ENCODE peak calls at places on chromosome 12, in nine cellular contexts. O is CD4-positive, alpha-beta T cell; A is progenitor cell of endocrine pancreas; Z is astrocyte of the spinal cord; S is WTC11; Y is mesothelial cell of epicardium; Q is GM20000; F is lower lobe of right lung; P is fibroblast of lung. H is an unnamed sample.
A peak's percentile ranks its signal among the peaks of the same experiment; 100 is the strongest.

GRCh38 chr12:126030573-126030972 is 965.3 kb downstream of the AACS start:
- DNase-seq in Z (no peak), O (no peak), Q (no peak), Y (no peak), F (no peak), S (no peak), P (no peak), A (no peak), H (no peak)

GRCh38 chr12:31471823-31472222 is 119.1 kb downstream of the DENND5B start:
- DNase-seq in Z (peak; percentile 29), S (no peak), F (no peak), O (no peak), Q (no peak), A (no peak), Y (no peak), P (no peak), H (no peak)

GRCh38 chr12:12723681-12724420 is 6.7 kb downstream of the CDKN1B start:
- DNase-seq in O (peak; percentile 34), P (peak; percentile 24), S (peak; percentile 40), A (peak; percentile 44), Y (peak; percentile 64), F (peak; percentile 59), Z (peak; percentile 31), Q (peak; percentile 48), H (no peak)

GRCh38 chr12:33439587-33440011 is at the start of gene SYT10:
- DNase-seq in P (no peak), O (no peak), Q (peak; percentile 14), S (peak; percentile 81), Y (peak; percentile 69), A (peak; percentile 62), Z (peak; percentile 26), F (no peak), H (no peak)

GRCh38 chr12:99265648-99266047 is 381.9 kb upstream of the GARIN6 start:
- DNase-seq in O (no peak), Z (no peak), Q (no peak), F (no peak), P (no peak), S (no peak), Y (no peak), A (no peak), H (no peak)

GRCh38 chr12:113391650-113392340 is 11.9 kb downstream of the SDS start:
- DNase-seq in P (no peak), F (no peak), O (no peak), Z (no peak), A (no peak), Y (no peak), S (no peak), Q (no peak), H (no peak)

GRCh38 chr12:124871297-124871696 is 7.6 kb upstream of the SCARB1 start:
- DNase-seq in Q (no peak), Z (no peak), S (no peak), F (no peak), Y (no peak), A (no peak), P (no peak), O (no peak), H (no peak)

GRCh38 chr12:131640436-131640969 is 70.4 kb upstream of the SFSWAP start:
- DNase-seq in Y (no peak), Q (no peak), Z (no peak), F (no peak), A (no peak), O (no peak), S (no peak), P (no peak), H (no peak)

GRCh38 chr12:113471619-113472171 is at the start of gene LHX5:
- DNase-seq in P (no peak), O (no peak), S (peak; percentile 71), A (no peak), Q (peak; percentile 23), Y (no peak), Z (no peak), F (no peak), H (no peak)

GRCh38 chr12:80470403-80470802 is 26.4 kb downstream of the PTPRQ start:
- DNase-seq in S (no peak), F (no peak), O (no peak), Y (no peak), Z (no peak), A (no peak), Q (no peak), P (no peak), H (no peak)

GRCh38 chr12:59570134-59570533 is 25.7 kb upstream of the SLC16A7 start:
- DNase-seq in O (no peak), Q (no peak), F (no peak), Z (peak; percentile 34), Y (no peak), A (no peak), S (no peak), P (no peak), H (no peak)

GRCh38 chr12:79685068-79685467 is 5.7 kb downstream of the PAWR start:
- DNase-seq in P (peak; percentile 70), A (no peak), Z (peak; percentile 76), Y (no peak), S (no peak), Q (no peak), F (no peak), O (no peak), H (no peak)

GRCh38 chr12:95681210-95681765 is 109.3 kb downstream of the NTN4 start:
- DNase-seq in Q (no peak), P (no peak), Y (no peak), F (no peak), O (no peak), A (no peak), Z (no peak), S (no peak), H (no peak)

DNA sequence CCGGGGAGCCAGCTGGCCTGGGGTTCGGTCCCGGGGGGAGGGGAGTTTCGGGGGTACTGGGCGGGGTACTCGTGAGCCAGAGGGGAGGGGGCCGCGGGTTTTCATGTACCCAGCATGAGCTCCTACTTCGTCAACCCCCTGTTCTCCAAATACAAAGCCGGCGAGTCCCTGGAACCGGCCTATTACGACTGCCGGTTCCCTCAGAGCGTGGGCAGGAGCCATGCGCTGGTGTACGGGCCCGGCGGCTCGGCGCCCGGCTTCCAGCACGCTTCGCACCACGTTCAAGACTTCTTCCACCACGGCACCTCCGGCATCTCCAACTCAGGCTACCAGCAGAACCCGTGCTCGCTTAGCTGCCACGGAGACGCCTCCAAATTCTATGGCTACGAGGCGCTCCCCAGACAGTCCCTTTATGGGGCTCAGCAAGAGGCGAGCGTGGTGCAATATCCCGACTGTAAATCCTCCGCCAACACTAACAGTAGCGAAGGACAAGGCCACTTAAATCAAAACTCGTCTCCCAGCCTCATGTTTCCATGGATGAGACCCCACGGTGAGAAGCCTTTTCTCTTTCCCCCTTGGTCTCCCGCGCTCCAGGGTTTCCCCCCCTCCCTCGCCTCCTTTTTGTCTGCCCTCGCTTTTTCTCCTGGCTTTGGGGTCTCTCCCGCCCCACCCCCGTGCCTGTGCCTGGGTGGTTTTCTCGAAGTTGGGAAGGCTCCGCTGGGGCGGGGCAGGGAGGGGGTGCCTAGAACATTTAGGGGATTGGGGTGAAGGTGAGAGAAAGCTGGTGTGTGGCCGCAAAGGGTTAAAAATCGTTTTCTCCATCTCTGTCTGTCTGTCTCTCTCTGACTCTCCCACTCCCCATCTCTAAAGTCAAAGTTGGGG is 627 bp downstream of the HOXC8 start:
- DNase-seq in O (no peak), P (no peak), S (no peak), Z (no peak), A (no peak), Y (no peak), F (no peak), Q (no peak), H (no peak)
- TF ChIP-seq CTCF in O (no peak), P (no peak), S (no peak), Z (no peak), A (no peak), Y (no peak), F (no peak), Q (no peak), H (no peak)

GRCh38 chr12:66717049-66717448 is 38.2 kb upstream of the GRIP1 start:
- DNase-seq in Z (no peak), Y (no peak), S (no peak), O (no peak), F (no peak), P (no peak), Q (no peak), A (no peak), H (no peak)
- TF ChIP-seq CTCF in Z (no peak), Y (no peak), S (no peak), O (no peak), F (no peak), P (no peak), Q (no peak), A (no peak), H (no peak)

DNA sequence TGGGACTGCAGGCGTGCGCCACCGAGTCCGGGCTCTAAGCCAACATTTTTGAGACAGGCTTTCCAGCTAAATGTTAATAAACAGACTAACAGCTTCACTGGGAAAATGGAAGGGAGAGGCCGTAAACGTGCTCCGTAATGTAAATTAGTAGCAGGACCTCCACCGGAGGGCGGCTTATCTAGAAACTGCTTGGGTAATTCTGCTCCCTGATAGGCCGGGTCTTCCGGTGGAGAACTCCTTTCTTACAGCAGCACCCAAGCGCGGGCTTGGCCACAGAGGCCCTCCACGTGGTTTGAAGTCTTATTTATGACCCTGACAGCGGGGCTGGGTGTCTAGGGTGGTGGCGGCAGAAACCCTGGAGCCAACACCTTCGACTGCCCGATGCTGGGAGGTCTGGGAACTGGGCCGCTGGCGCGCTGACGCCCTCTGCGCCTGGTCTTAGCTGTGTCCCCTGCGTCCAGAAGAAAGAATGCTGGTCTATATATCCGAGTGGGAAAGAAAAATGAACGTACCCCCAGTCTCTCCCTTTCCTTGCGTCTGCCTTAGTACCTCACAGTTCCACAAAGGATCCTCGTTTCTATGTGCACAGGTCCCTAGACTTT is 1.7 kb downstream of the DPPA3 start:
- DNase-seq in A (no peak), S (peak; percentile 35), Y (no peak), F (no peak), Z (no peak), P (no peak), Q (no peak), O (no peak), H (no peak)
- TF ChIP-seq CTCF in A (no peak), S (no peak), Y (no peak), F (no peak), Z (no peak), P (no peak), Q (no peak), O (no peak), H (no peak)

GRCh38 chr12:55663391-55663790 is 26.7 kb downstream of the OR10P1 start:
- DNase-seq in A (no peak), P (no peak), Z (no peak), Y (no peak), S (no peak), O (no peak), Q (no peak), F (no peak), H (no peak)

GRCh38 chr12:55658635-55659391 is 22.1 kb downstream of the OR10P1 start:
- DNase-seq in F (no peak), P (no peak), Z (no peak), A (no peak), Q (no peak), S (no peak), Y (no peak), O (no peak), H (no peak)

GRCh38 chr12:55658212-55658611 is 21.5 kb downstream of the OR10P1 start:
- DNase-seq in Q (no peak), Z (no peak), O (no peak), P (no peak), F (no peak), A (no peak), Y (no peak), S (no peak), H (no peak)

GRCh38 chr12:55657282-55657681 is 20.6 kb downstream of the OR10P1 start:
- DNase-seq in Y (no peak), Z (no peak), F (no peak), A (no peak), Q (no peak), P (no peak), O (no peak), S (no peak), H (no peak)

GRCh38 chr12:55659486-55660385 is 23.0 kb downstream of the OR10P1 start:
- DNase-seq in S (no peak), F (no peak), Z (no peak), P (peak; percentile 28), Y (no peak), O (no peak), Q (no peak), A (no peak), H (no peak)
- TF ChIP-seq CTCF in S (no peak), F (peak; percentile 33), Z (peak; percentile 52), P (peak; percentile 62), Y (no peak), O (no peak), Q (peak; percentile 44), A (peak; percentile 22), H (no peak)

H was measured in omental fat pad.